ENCODE peak calls at places on chromosomes 5 and 9, in ten cellular contexts. F is astrocyte of the spinal cord; C is dorsolateral prefrontal cortex; Y is mucosa of descending colon; B is endothelial cell; A is AG04450; O is CD8-positive, alpha-beta T cell; J is right lobe of liver; R is fibroblast of mammary gland; X is GM12864. E is an unnamed sample.

GRCh38 chr5:55577353-55578060 is 42.7 kb upstream of the PLPP1 start:
- DNase-seq in X (no peak), C (no peak), R (peak), B (no peak), J (peak), O (no peak), A (no peak), F (peak), Y (no peak), E (no peak)

GRCh38 chr5:150038547-150038946 is 38.0 kb downstream of the HMGXB3 start:
- DNase-seq in F (no peak), B (no peak), X (no peak), O (no peak), J (no peak), Y (no peak), A (no peak), C (no peak), R (peak), E (no peak)

GRCh38 chr5:73119492-73120157 is 750 bp upstream of the TMEM171 start:
- DNase-seq in C (no peak), F (no peak), O (no peak), A (no peak), J (peak), R (peak), Y (peak), B (no peak), X (no peak), E (no peak)

GRCh38 chr9:88033303-88033702 is 59.0 kb upstream of the CDK20 start:
- DNase-seq in B (no peak), A (no peak), F (no peak), R (no peak), Y (peak), X (no peak), O (no peak), J (no peak), C (no peak), E (no peak)

GRCh38 chr5:56951946-56952691 is at the start of gene MIER3:
- DNase-seq in Y (peak), O (peak), F (peak), C (peak), J (peak), X (peak), A (peak), R (peak), B (peak), E (peak)

GRCh38 chr5:43367909-43368648 is 44.1 kb downstream of the CCL28 start:
- DNase-seq in B (no peak), F (peak), X (no peak), C (no peak), R (peak), J (no peak), Y (no peak), A (no peak), O (no peak), E (no peak)

GRCh38 chr5:61202213-61202612 is 39.9 kb upstream of the SMIM15 start:
- DNase-seq in A (no peak), X (no peak), F (no peak), O (no peak), Y (no peak), B (no peak), C (no peak), R (peak), J (no peak), E (peak)

GRCh38 chr9:136764301-136764891 is at the start of gene LCN15:
- DNase-seq in F (no peak), A (no peak), B (no peak), Y (no peak), J (peak), X (no peak), C (no peak), O (no peak), R (no peak), E (no peak)

GRCh38 chr5:92332039-92332438 is 948.9 kb upstream of the ARRDC3 start:
- DNase-seq in B (no peak), A (no peak), O (no peak), F (no peak), C (no peak), X (no peak), J (no peak), Y (no peak), R (peak), E (peak)

GRCh38 chr5:177477701-177478477 is 4.5 kb upstream of the DBN1 start:
- DNase-seq in J (no peak), R (no peak), Y (no peak), B (no peak), X (no peak), F (peak), O (no peak), C (no peak), A (no peak), E (no peak)

GRCh38 chr5:1945606-1946005 is 62.9 kb upstream of the IRX4 start:
- DNase-seq in A (no peak), C (no peak), F (no peak), Y (no peak), B (no peak), X (no peak), O (no peak), R (no peak), J (no peak), E (no peak)

GRCh38 chr9:90005388-90005787 is 400.6 kb downstream of the GADD45G start:
- DNase-seq in F (no peak), O (no peak), C (no peak), Y (no peak), X (no peak), J (no peak), A (no peak), R (no peak), B (no peak), E (no peak)

GRCh38 chr5:132641241-132641723 is 16.7 kb upstream of the IL13 start:
- DNase-seq in B (no peak), X (no peak), O (no peak), C (no peak), F (no peak), J (no peak), R (no peak), Y (no peak), A (no peak), E (no peak)

GRCh38 chr5:85000671-85001070 is 616.0 kb upstream of the EDIL3 start:
- DNase-seq in O (no peak), F (peak), A (no peak), X (no peak), B (no peak), J (no peak), R (peak), Y (no peak), C (no peak), E (no peak)

GRCh38 chr9:114786251-114786650 is 19.6 kb downstream of the TNFSF15 start:
- DNase-seq in O (no peak), X (no peak), C (no peak), B (no peak), Y (no peak), A (no peak), J (no peak), R (peak), F (no peak), E (no peak)

GRCh38 chr5:81522571-81522970 is 128.6 kb upstream of the ACOT12 start:
- DNase-seq in F (no peak), J (no peak), R (no peak), O (no peak), A (no peak), Y (no peak), X (no peak), C (no peak), B (no peak), E (no peak)

GRCh38 chr9:29214162-29214520 is 1640.9 kb upstream of the C9orf72 start:
- DNase-seq in C (no peak), X (no peak), F (peak), Y (no peak), B (peak), J (no peak), A (no peak), O (no peak), R (no peak), E (no peak)

GRCh38 chr9:34292552-34292951 is 36.5 kb downstream of the KIF24 start:
- DNase-seq in F (no peak), X (no peak), B (no peak), Y (no peak), C (no peak), R (no peak), A (no peak), O (no peak), J (no peak), E (no peak)

GRCh38 chr5:133938039-133938821 is 30.2 kb downstream of the C5orf15 start:
- DNase-seq in O (no peak), C (no peak), F (no peak), X (no peak), J (no peak), A (no peak), R (no peak), B (no peak), Y (no peak), E (no peak)

GRCh38 chr5:151122828-151123227 is 34.8 kb downstream of the ANXA6 start:
- DNase-seq in F (no peak), A (no peak), J (no peak), O (no peak), R (no peak), X (no peak), C (no peak), B (no peak), Y (no peak), E (no peak)

GRCh38 chr9:13787234-13787833 is 507.8 kb upstream of the MPDZ start:
- DNase-seq in Y (no peak), F (peak), O (no peak), C (no peak), X (no peak), R (peak), J (no peak), A (no peak), B (no peak), E (peak)

GRCh38 chr5:138455191-138455930 is 9.9 kb upstream of the EGR1 start:
- DNase-seq in F (no peak), X (no peak), A (no peak), J (no peak), B (no peak), O (no peak), Y (no peak), C (peak), R (no peak), E (no peak)

GRCh38 chr5:156326718-156327259 is at the start of gene SGCD:
- DNase-seq in X (no peak), J (no peak), C (peak), O (no peak), B (peak), R (peak), A (peak), Y (peak), F (peak), E (peak)

GRCh38 chr5:58717303-58718012 is 134.6 kb downstream of the RAB3C start:
- DNase-seq in O (no peak), J (no peak), A (no peak), R (no peak), Y (no peak), B (no peak), X (no peak), F (no peak), C (no peak), E (no peak)

GRCh38 chr5:10863763-10864383 is 102.8 kb upstream of the DAP start:
- DNase-seq in J (no peak), B (peak), C (no peak), Y (peak), R (peak), F (peak), O (peak), A (no peak), X (peak), E (peak)

GRCh38 chr9:14348241-14349140 is 34.5 kb upstream of the NFIB start:
- DNase-seq in J (no peak), C (peak), F (peak), B (peak), O (no peak), Y (peak), X (no peak), R (no peak), A (no peak), E (no peak)

GRCh38 chr9:98135558-98135934 is 16.5 kb upstream of the TRIM14 start:
- DNase-seq in B (no peak), O (no peak), R (no peak), J (no peak), F (no peak), Y (no peak), C (no peak), A (no peak), X (no peak), E (no peak)

GRCh38 chr5:56565693-56566092 is 249.7 kb upstream of the MAP3K1 start:
- DNase-seq in Y (no peak), F (no peak), C (no peak), A (no peak), R (no peak), B (no peak), X (peak), J (no peak), O (no peak), E (no peak)

GRCh38 chr9:135409286-135410200 is 70.0 kb upstream of the PPP1R26 start:
- DNase-seq in C (no peak), F (no peak), J (no peak), A (no peak), Y (no peak), X (no peak), R (no peak), O (no peak), B (no peak), E (no peak)

GRCh38 chr5:5705010-5705409 is 282.5 kb downstream of the ICE1 start:
- DNase-seq in Y (no peak), O (no peak), J (no peak), X (no peak), F (no peak), R (no peak), B (no peak), A (no peak), C (no peak), E (no peak)

GRCh38 chr5:1661831-1662558 is 137.6 kb downstream of the MRPL36 start:
- DNase-seq in A (no peak), C (no peak), J (no peak), F (no peak), Y (no peak), O (no peak), R (no peak), X (no peak), B (no peak), E (no peak)

GRCh38 chr9:89497181-89497963 is 541 bp downstream of the SEMA4D start:
- DNase-seq in F (no peak), J (no peak), R (no peak), C (peak), Y (peak), X (no peak), O (peak), A (no peak), B (no peak), E (no peak)

GRCh38 chr5:154211611-154212390 is 21.3 kb downstream of the GALNT10 start:
- DNase-seq in O (no peak), Y (no peak), B (no peak), C (no peak), A (no peak), X (no peak), F (peak), R (peak), J (no peak), E (peak)

GRCh38 chr5:52943285-52943684 is 45.9 kb upstream of the ITGA2 start:
- DNase-seq in J (no peak), C (no peak), A (no peak), B (no peak), Y (no peak), X (no peak), O (no peak), F (no peak), R (peak), E (no peak)

GRCh38 chr9:70255521-70255920 is 3.3 kb upstream of the SMC5 start:
- DNase-seq in A (no peak), X (no peak), Y (no peak), B (no peak), O (no peak), C (no peak), R (peak), F (peak), J (no peak), E (no peak)

GRCh38 chr9:94554439-94555331 is at the start of gene PCAT7:
- DNase-seq in A (no peak), B (peak), R (no peak), J (peak), O (no peak), C (no peak), F (no peak), X (peak), Y (peak), E (peak)

GRCh38 chr9:36306481-36307306 is 48.4 kb upstream of the GNE start:
- DNase-seq in J (no peak), X (peak), C (no peak), O (no peak), R (no peak), B (no peak), A (no peak), F (peak), Y (peak), E (no peak)

GRCh38 chr5:9610969-9611368 is 19.2 kb downstream of the TAS2R1 start:
- DNase-seq in F (no peak), B (no peak), J (no peak), O (no peak), R (no peak), C (no peak), A (no peak), Y (no peak), X (no peak), E (no peak)

DNA sequence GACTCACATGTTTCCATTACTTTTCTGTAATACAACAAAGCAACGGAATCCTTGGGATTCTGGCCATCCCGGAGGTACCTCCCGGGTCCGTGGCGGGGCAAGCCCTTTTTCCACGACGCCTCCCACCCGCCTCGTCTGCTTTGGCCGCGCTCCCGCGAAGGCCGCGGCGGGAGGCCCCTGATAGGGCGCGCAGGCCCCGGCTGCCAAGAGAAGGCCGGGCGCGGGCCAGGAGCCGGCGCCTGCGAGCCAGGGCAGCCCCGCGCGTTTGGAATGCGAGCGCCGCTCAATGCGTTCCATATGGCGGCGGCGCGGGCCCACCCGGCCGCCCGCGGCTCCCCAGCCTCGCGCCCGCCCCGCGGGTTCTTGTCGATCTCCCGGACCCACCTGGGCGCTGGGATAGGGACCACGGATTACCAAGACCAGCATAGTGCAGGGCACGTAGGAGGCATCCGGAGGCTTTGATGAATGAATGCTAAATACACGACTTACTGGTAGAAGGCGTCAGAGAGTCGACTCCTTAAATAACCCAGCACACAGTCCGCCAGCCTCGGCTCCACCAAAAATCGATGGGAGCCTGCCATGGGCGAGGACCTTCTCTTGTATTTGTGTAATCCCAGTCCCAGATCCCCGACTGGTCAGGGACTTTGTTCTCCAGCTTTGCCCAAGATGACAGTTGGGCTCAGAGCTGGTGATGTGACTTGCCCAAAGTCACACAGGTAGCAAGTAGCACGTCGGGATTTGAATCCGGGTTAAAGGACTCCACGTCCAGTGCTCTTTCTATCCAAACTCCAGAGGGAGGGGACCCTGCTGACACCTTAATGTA is 17.6 kb upstream of the PHF19 start:
- DNase-seq in F (no peak), J (no peak), C (peak), A (no peak), Y (no peak), R (peak), X (no peak), O (no peak), B (peak), E (no peak)
- TF ChIP-seq CTCF in F (no peak), J (no peak), C (no peak), A (no peak), Y (no peak), R (no peak), X (no peak), O (no peak), B (no peak), E (no peak)

GRCh38 chr5:174523311-174524159 is 200.8 kb upstream of the MSX2 start:
- DNase-seq in A (no peak), C (no peak), Y (no peak), X (no peak), B (no peak), F (no peak), J (no peak), R (no peak), O (no peak), E (no peak)
- TF ChIP-seq CTCF in A (peak), C (no peak), Y (no peak), X (no peak), B (no peak), F (no peak), J (no peak), R (peak), O (no peak), E (no peak)

GRCh38 chr9:125570246-125570645 is 136.8 kb downstream of the MAPKAP1 start:
- DNase-seq in J (no peak), Y (no peak), R (no peak), X (no peak), F (no peak), B (no peak), A (no peak), C (no peak), O (no peak), E (no peak)

GRCh38 chr9:125574136-125574877 is 132.7 kb downstream of the MAPKAP1 start:
- DNase-seq in X (no peak), Y (no peak), C (no peak), R (no peak), J (no peak), A (no peak), O (no peak), B (no peak), F (no peak), E (no peak)

GRCh38 chr9:125564641-125565040 is 142.4 kb downstream of the MAPKAP1 start:
- DNase-seq in X (no peak), O (no peak), Y (no peak), A (no peak), J (no peak), B (no peak), C (no peak), R (no peak), F (no peak), E (no peak)

GRCh38 chr9:125568616-125569015 is 138.4 kb downstream of the MAPKAP1 start:
- DNase-seq in A (no peak), X (no peak), J (no peak), C (no peak), O (no peak), B (no peak), R (peak), F (no peak), Y (no peak), E (peak)
- TF ChIP-seq CTCF in A (no peak), X (no peak), J (no peak), C (no peak), O (no peak), B (no peak), R (no peak), F (no peak), Y (no peak), E (no peak)

DNA sequence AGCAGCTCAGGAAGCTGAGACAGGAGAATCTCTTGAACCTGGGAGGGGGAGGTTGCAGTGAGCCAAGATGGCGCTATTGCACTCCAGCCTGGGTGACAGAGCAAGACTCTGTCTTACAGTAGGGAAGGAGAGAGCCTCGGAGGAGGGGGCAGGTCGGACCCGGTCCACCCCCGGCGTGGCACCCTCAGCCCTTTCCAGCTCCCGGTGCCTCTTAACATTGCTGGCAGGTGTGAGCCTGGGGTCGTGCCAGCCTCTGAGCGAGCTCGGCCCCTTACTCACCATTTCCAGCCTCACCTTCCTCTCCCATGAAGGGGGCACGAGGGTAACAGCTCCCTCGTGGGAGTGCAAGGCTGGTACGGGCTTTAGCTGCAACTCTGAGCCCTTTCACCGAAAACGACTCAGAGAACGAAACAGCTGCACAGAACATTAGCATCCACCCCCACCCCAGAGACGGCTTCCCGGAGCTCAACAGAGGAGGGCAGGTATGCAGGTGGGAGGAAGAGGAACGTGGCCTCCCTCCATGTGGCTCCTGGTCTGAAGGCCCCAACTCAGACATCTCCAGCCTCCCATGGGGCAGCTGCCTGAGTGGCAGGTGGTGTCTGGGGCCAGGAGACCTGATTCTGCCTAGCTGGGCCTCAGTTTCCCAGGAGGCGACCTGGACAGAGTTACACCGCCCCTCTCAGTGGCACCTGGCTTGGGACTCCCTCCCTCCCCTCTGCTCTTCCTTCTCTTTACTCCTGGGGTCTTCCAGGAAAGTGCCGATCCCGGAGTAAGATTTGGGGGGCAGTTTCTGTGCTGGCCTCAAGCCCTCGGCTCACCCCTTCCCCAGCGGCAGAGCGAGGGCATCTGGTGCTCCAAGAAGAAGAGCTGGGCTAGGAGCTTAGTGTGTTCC is 28.5 kb upstream of the ABO start:
- DNase-seq in O (no peak), Y (no peak), B (no peak), C (no peak), R (no peak), X (no peak), F (no peak), J (no peak), A (no peak), E (no peak)
- TF ChIP-seq CTCF in O (no peak), Y (no peak), B (no peak), C (no peak), R (no peak), X (no peak), F (no peak), J (no peak), A (no peak), E (no peak)

E was measured in HFFc6.